ENCODE peak calls at places on chromosomes 11 and 22, in five cellular contexts. S is astrocyte of the spinal cord, I is spleen, U is lower lobe of right lung, F is psoas muscle. O is an unnamed sample.

GRCh38 chr11:94183886-94184264 is 55.2 kb downstream of the PANX1 start:
- DNase-seq in S (peak), I (no peak), U (peak), F (no peak), O (peak)

GRCh38 chr11:64331569-64332371 is 8.2 kb upstream of the CCDC88B start:
- DNase-seq in S (peak), I (peak), U (peak), F (peak), O (peak)

GRCh38 chr11:119626910-119627305 is 102.1 kb downstream of the NECTIN1 start:
- DNase-seq in S (no peak), I (no peak), U (no peak), F (no peak), O (no peak)

GRCh38 chr22:28935140-28935539 is 51.8 kb downstream of the ZNRF3 start:
- DNase-seq in S (no peak), I (no peak), U (no peak), F (no peak), O (no peak)

GRCh38 chr11:64703048-64703447 is 19.9 kb downstream of the NRXN2 start:
- DNase-seq in S (no peak), I (no peak), U (no peak), F (no peak), O (no peak)

GRCh38 chr11:73288197-73288872 is 16.2 kb downstream of the P2RY6 start:
- DNase-seq in S (no peak), I (no peak), U (no peak), F (no peak), O (no peak)

GRCh38 chr22:41596776-41597634 is 7.4 kb upstream of the PMM1 start:
- DNase-seq in S (peak), I (peak), U (peak), F (peak), O (peak)

GRCh38 chr11:67576742-67577475 is 6.7 kb upstream of the GSTP1 start:
- DNase-seq in S (no peak), I (no peak), U (no peak), F (no peak), O (no peak)

GRCh38 chr11:22317656-22318055 is 20.5 kb upstream of the SLC17A6 start:
- DNase-seq in S (no peak), I (no peak), U (no peak), F (no peak), O (no peak)

GRCh38 chr11:28529540-28530410 is 421.6 kb downstream of the METTL15 start:
- DNase-seq in S (peak), I (no peak), U (no peak), F (no peak), O (peak)

GRCh38 chr11:12430912-12431311 is 53.5 kb downstream of the PARVA start:
- DNase-seq in S (peak), I (no peak), U (no peak), F (peak), O (peak)

GRCh38 chr22:38788016-38788415 is 5.9 kb downstream of the DNAL4 start:
- DNase-seq in S (peak), I (no peak), U (no peak), F (no peak), O (peak)

GRCh38 chr11:116454020-116454645 is 318.7 kb downstream of the BUD13 start:
- DNase-seq in S (peak), I (no peak), U (no peak), F (no peak), O (peak)

GRCh38 chr11:8084352-8084751 is 3.3 kb downstream of the TUB start:
- DNase-seq in S (no peak), I (peak), U (no peak), F (no peak), O (no peak)

GRCh38 chr11:40787243-40787642 is 672.2 kb downstream of the LRRC4C start:
- DNase-seq in S (no peak), I (no peak), U (no peak), F (no peak), O (no peak)

GRCh38 chr11:70033711-70034070 is 44.4 kb upstream of the ANO1 start:
- DNase-seq in S (no peak), I (no peak), U (no peak), F (no peak), O (no peak)

GRCh38 chr11:77361184-77361583 is 59.7 kb upstream of the GDPD4 start:
- DNase-seq in S (peak), I (no peak), U (no peak), F (no peak), O (peak)

GRCh38 chr11:57641426-57641825 is 8.3 kb downstream of the YPEL4 start:
- DNase-seq in S (peak), I (no peak), U (no peak), F (no peak), O (no peak)

GRCh38 chr11:93279911-93280347 is 50.6 kb upstream of the DEUP1 start:
- DNase-seq in S (no peak), I (no peak), U (no peak), F (no peak), O (no peak)

GRCh38 chr11:63901660-63902059 is 15.3 kb downstream of the RCOR2 start:
- DNase-seq in S (no peak), I (no peak), U (no peak), F (no peak), O (no peak)

GRCh38 chr22:31431950-31432349 is 32.5 kb downstream of the DRG1 start:
- DNase-seq in S (no peak), I (no peak), U (no peak), F (no peak), O (no peak)

GRCh38 chr11:2746401-2747230 is 46.8 kb upstream of the KCNQ1OT1 start:
- DNase-seq in S (no peak), I (peak), U (peak), F (no peak), O (no peak)

GRCh38 chr11:117830674-117831351 is 6.3 kb upstream of the FXYD2 start:
- DNase-seq in S (no peak), I (peak), U (no peak), F (no peak), O (no peak)

GRCh38 chr11:134289789-134290188 is 13.6 kb downstream of the GLB1L3 start:
- DNase-seq in S (no peak), I (no peak), U (no peak), F (no peak), O (no peak)

GRCh38 chr11:116857316-116857715 is 19.9 kb upstream of the APOA1 start:
- DNase-seq in S (no peak), I (no peak), U (no peak), F (no peak), O (no peak)

GRCh38 chr11:102522332-102523207 is 8.0 kb downstream of the MMP7 start:
- DNase-seq in S (no peak), I (no peak), U (no peak), F (no peak), O (no peak)

GRCh38 chr11:19789840-19790710 is 77.4 kb downstream of the NAV2 start:
- DNase-seq in S (peak), I (no peak), U (no peak), F (no peak), O (peak)

GRCh38 chr11:3962406-3962840 is 107.0 kb downstream of the STIM1 start:
- DNase-seq in S (peak), I (no peak), U (no peak), F (no peak), O (peak)

GRCh38 chr11:32947985-32948384 is 55.4 kb downstream of the QSER1 start:
- DNase-seq in S (no peak), I (no peak), U (no peak), F (no peak), O (no peak)

GRCh38 chr11:9646324-9646723 is 17.6 kb upstream of the SWAP70 start:
- DNase-seq in S (no peak), I (no peak), U (no peak), F (no peak), O (no peak)

GRCh38 chr11:45556851-45557707 is 108.3 kb downstream of the CHST1 start:
- DNase-seq in S (no peak), I (no peak), U (no peak), F (peak), O (peak)

GRCh38 chr11:64844330-64845124 is at the start of gene CDC42BPG:
- DNase-seq in S (peak), I (peak), U (peak), F (no peak), O (peak)

GRCh38 chr11:103491777-103492176 is 382.6 kb downstream of the DYNC2H1 start:
- DNase-seq in S (no peak), I (no peak), U (no peak), F (no peak), O (no peak)

GRCh38 chr22:47859891-47860290 is 1097.4 kb downstream of the TBC1D22A start:
- DNase-seq in S (no peak), I (no peak), U (no peak), F (no peak), O (no peak)

GRCh38 chr11:29333993-29334780 is 682.6 kb downstream of the KCNA4 start:
- DNase-seq in S (peak), I (no peak), U (no peak), F (no peak), O (peak)

GRCh38 chr11:75275581-75275980 is 35.0 kb downstream of the TPBGL start:
- DNase-seq in S (no peak), I (peak), U (peak), F (no peak), O (no peak)

GRCh38 chr11:125514336-125515101 is 18.5 kb upstream of the FEZ1 start:
- DNase-seq in S (peak), I (no peak), U (no peak), F (no peak), O (no peak)

DNA sequence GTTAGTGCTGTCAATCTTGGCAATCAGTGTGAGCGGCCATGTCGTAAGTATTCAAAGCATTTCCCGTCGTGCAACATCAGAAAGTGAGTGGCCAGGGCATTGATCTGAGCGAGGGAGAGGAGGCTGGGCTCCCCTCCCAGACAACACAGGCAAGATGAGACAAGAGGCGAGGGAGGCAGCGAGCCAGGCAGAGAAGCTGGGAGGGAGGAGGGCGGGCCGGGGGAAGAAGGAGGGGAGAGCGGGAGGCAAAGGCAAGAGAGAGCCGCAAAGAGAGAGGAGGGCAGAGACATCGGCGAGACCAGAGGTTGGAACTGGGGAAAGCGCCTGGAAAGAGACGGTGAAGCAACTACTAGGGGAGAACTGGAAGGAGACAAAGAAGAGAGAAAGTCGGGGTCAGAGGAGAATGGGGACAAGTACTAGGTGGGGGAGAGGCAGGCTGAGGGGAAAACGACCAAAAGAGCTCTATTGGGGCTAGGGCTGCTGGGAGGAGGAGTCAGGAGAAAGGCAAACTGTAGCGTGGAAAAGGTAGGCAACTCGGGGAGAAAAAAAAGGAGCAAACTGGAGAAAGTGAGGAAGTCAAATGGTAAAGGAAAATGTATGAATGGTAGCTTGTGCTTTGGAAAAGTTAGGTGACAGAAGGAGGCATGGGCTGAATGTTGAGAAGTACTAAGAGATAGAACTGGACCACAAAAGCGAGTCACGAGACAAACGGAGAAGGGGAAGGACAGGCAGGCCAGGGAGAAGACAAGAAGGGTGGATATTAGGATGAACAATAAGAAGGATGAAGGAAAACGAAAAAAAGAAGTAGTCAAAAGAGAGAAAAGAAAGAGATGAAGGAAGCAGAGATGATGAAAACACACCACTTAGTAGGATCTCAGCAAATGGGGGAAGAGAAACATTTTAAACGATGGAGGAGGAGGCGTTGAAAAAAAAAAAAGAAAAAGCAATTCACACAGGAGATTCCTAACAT is 130.5 kb upstream of the C11orf58 start:
- DNase-seq in S (peak), I (peak), U (peak), F (peak), O (no peak)
- H3K4me3 ChIP-seq in S (peak), I (peak), U (peak), F (peak), O (peak)

GRCh38 chr22:46652081-46652929 is 32.1 kb downstream of the GRAMD4 start:
- DNase-seq in S (peak), I (no peak), U (no peak), F (no peak), O (peak)
- H3K4me3 ChIP-seq in S (no peak), I (no peak), U (no peak), F (no peak), O (no peak)

GRCh38 chr22:49838771-49839717 is 11.4 kb upstream of the BRD1 start:
- DNase-seq in S (peak), I (peak), U (peak), F (no peak), O (no peak)
- H3K4me3 ChIP-seq in S (no peak), I (no peak), U (peak), F (no peak), O (no peak)

GRCh38 chr11:62599909-62600308 is 1.8 kb downstream of the MTA2 start:
- DNase-seq in S (no peak), I (no peak), U (no peak), F (no peak), O (no peak)

GRCh38 chr11:62601364-62602140 is at the start of gene MTA2:
- DNase-seq in S (peak), I (peak), U (peak), F (peak), O (peak)

GRCh38 chr11:62601114-62601363 is 626 bp downstream of the MTA2 start:
- DNase-seq in S (no peak), I (peak), U (no peak), F (peak), O (peak)

GRCh38 chr11:62600367-62601113 is 1.1 kb downstream of the MTA2 start:
- DNase-seq in S (no peak), I (no peak), U (no peak), F (no peak), O (peak)

GRCh38 chr11:62599069-62599696 is 2.5 kb downstream of the MTA2 start:
- DNase-seq in S (peak), I (peak), U (peak), F (peak), O (peak)
- H3K4me3 ChIP-seq in S (peak), I (peak), U (peak), F (peak), O (peak)

DNA sequence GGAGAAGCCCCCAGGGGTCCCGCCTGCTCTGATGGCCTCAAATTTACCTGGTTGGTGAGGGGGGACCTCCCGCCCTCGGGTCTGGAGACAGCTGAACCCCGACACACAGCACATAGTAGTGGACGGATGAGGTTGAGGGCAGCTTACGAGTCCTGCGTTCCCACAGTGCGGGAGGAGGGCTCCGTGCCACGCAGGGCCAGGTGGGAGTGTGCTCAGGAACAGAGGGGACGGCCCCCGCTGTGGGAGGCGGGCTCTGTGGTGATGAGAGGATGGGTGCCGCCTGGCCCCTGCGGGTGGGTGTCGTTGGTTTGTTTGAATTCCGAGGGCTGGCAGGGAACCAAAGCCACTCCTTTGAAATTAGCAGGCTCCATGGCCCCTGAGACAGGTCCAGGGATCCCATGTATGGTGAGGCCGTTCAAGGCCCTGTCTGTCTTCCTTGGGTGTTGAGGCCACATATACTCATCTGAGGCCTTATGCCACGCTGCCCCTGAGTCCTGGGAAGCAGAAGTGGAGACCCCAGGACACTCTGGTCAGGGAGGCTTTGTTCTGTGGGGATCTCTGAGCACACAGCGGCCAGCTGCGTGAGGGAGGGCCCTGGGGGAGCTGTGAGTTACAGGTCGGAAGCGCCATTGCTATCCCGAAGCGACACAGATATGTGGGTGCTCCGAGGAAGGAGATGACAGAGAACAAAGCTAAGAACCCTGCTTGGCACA is 21.9 kb downstream of the NADSYN1 start:
- DNase-seq in S (no peak), I (peak), U (no peak), F (no peak), O (no peak)
- H3K4me3 ChIP-seq in S (no peak), I (no peak), U (no peak), F (no peak), O (no peak)

GRCh38 chr11:111937859-111938258 is 716 bp downstream of the DIXDC1 start:
- DNase-seq in S (peak), I (no peak), U (no peak), F (no peak), O (peak)

GRCh38 chr11:111935331-111936044 is 1.7 kb upstream of the DIXDC1 start:
- DNase-seq in S (no peak), I (no peak), U (no peak), F (no peak), O (no peak)

GRCh38 chr11:111934301-111934700 is 2.8 kb upstream of the DIXDC1 start:
- DNase-seq in S (no peak), I (no peak), U (no peak), F (no peak), O (no peak)

GRCh38 chr11:111937461-111937769 is 272 bp downstream of the DIXDC1 start:
- DNase-seq in S (no peak), I (no peak), U (no peak), F (no peak), O (no peak)

GRCh38 chr11:111936045-111936400 is 1.1 kb upstream of the DIXDC1 start:
- DNase-seq in S (peak), I (no peak), U (no peak), F (no peak), O (no peak)
- H3K4me3 ChIP-seq in S (peak), I (no peak), U (no peak), F (peak), O (no peak)

DNA sequence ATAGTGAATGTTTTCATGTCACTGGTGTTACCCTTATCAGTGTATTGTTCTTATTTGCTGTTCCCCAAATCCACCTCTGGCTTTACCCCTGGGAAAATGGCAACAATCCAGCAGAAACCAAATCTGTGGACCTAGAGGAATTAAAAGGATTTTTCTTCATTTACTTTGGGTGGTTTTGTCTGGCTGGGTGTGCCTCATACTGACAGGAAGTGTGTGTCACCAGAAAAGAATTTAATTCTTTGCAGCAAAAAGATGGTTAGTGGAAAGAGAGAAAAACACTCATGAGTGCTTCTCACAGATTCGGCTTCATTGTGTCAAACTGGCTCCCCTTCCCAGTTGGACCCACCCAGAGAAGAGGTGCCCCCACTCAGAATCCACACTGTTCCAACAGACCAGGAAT is 38.9 kb downstream of the FZD4 start:
- DNase-seq in S (peak), I (no peak), U (no peak), F (no peak), O (peak)
- H3K4me3 ChIP-seq in S (no peak), I (no peak), U (no peak), F (no peak), O (no peak)

GRCh38 chr22:44677299-44678244 is 24.4 kb upstream of the PRR5 start:
- DNase-seq in S (no peak), I (no peak), U (no peak), F (peak), O (no peak)
- H3K4me3 ChIP-seq in S (no peak), I (no peak), U (no peak), F (no peak), O (no peak)

GRCh38 chr11:82902086-82902485 is 550 bp downstream of the DDIAS start:
- DNase-seq in S (no peak), I (no peak), U (no peak), F (no peak), O (no peak)
- H3K4me3 ChIP-seq in S (peak), I (no peak), U (no peak), F (peak), O (peak)

O was measured in foreskin fibroblast.